ENCODE peak calls at places on chromosome 4, in six cellular contexts. One of them, this sample, is unnamed. For H3K36me3, the result is how much of the 10 kb centered on the place peaks cover.

GRCh38 chr4:86848732-86849617 is at the start of gene SLC10A6:
- DNase-seq in endodermal cell: peak
- DNase-seq in colonic mucosa: no peak
- DNase-seq in IMR-90: no peak
- DNase-seq in mammary epithelial cell: no peak
- DNase-seq in fibroblast of lung: no peak
- DNase-seq in this sample: no peak

GRCh38 chr4:118249890-118250289 is 102.9 kb downstream of the PRSS12 start:
- DNase-seq in endodermal cell: no peak
- DNase-seq in colonic mucosa: no peak
- DNase-seq in IMR-90: no peak
- DNase-seq in mammary epithelial cell: no peak
- DNase-seq in fibroblast of lung: no peak
- DNase-seq in this sample: no peak

GRCh38 chr4:145907827-145908226 is 30.8 kb downstream of the ZNF827 start:
- DNase-seq in endodermal cell: no peak
- DNase-seq in colonic mucosa: no peak
- DNase-seq in IMR-90: peak
- DNase-seq in mammary epithelial cell: no peak
- DNase-seq in fibroblast of lung: no peak
- DNase-seq in this sample: no peak

GRCh38 chr4:6556263-6556662 is 18.7 kb upstream of the MAN2B2 start:
- DNase-seq in endodermal cell: no peak
- DNase-seq in colonic mucosa: no peak
- DNase-seq in IMR-90: no peak
- DNase-seq in mammary epithelial cell: no peak
- DNase-seq in fibroblast of lung: no peak
- DNase-seq in this sample: no peak

GRCh38 chr4:109827672-109828071 is at the start of gene RRH:
- DNase-seq in endodermal cell: no peak
- DNase-seq in colonic mucosa: no peak
- DNase-seq in IMR-90: no peak
- DNase-seq in mammary epithelial cell: no peak
- DNase-seq in fibroblast of lung: no peak
- DNase-seq in this sample: no peak

GRCh38 chr4:77240469-77241066 is 83.6 kb downstream of the CCNG2 start:
- DNase-seq in endodermal cell: peak
- DNase-seq in colonic mucosa: peak
- DNase-seq in IMR-90: peak
- DNase-seq in mammary epithelial cell: peak
- DNase-seq in fibroblast of lung: peak
- DNase-seq in this sample: no peak

GRCh38 chr4:128810871-128811570 is 1.5 kb downstream of the JADE1 start:
- DNase-seq in endodermal cell: peak
- DNase-seq in colonic mucosa: peak
- DNase-seq in IMR-90: peak
- DNase-seq in mammary epithelial cell: peak
- DNase-seq in fibroblast of lung: peak
- DNase-seq in this sample: peak

GRCh38 chr4:13988347-13989265 is 361.1 kb upstream of the BOD1L1 start:
- DNase-seq in endodermal cell: no peak
- DNase-seq in colonic mucosa: peak
- DNase-seq in IMR-90: peak
- DNase-seq in mammary epithelial cell: peak
- DNase-seq in fibroblast of lung: peak
- DNase-seq in this sample: peak

GRCh38 chr4:94714761-94715160 is 43.0 kb upstream of the BMPR1B start:
- DNase-seq in endodermal cell: no peak
- DNase-seq in colonic mucosa: no peak
- DNase-seq in IMR-90: peak
- DNase-seq in mammary epithelial cell: no peak
- DNase-seq in fibroblast of lung: peak
- DNase-seq in this sample: no peak

GRCh38 chr4:85147481-85148076 is 181.1 kb upstream of the WDFY3 start:
- DNase-seq in endodermal cell: peak
- DNase-seq in colonic mucosa: peak
- DNase-seq in IMR-90: peak
- DNase-seq in mammary epithelial cell: peak
- DNase-seq in fibroblast of lung: peak
- DNase-seq in this sample: no peak

GRCh38 chr4:101693842-101694398 is 96.6 kb upstream of the BANK1 start:
- DNase-seq in endodermal cell: no peak
- DNase-seq in colonic mucosa: no peak
- DNase-seq in IMR-90: no peak
- DNase-seq in mammary epithelial cell: peak
- DNase-seq in fibroblast of lung: no peak
- DNase-seq in this sample: no peak

GRCh38 chr4:136939781-136940180 is 592.5 kb downstream of the PCDH18 start:
- DNase-seq in endodermal cell: no peak
- DNase-seq in colonic mucosa: no peak
- DNase-seq in IMR-90: no peak
- DNase-seq in mammary epithelial cell: no peak
- DNase-seq in fibroblast of lung: no peak
- DNase-seq in this sample: no peak

GRCh38 chr4:96354036-96354712 is 514.3 kb downstream of the PDHA2 start:
- DNase-seq in endodermal cell: no peak
- DNase-seq in colonic mucosa: no peak
- DNase-seq in IMR-90: no peak
- DNase-seq in mammary epithelial cell: no peak
- DNase-seq in fibroblast of lung: peak
- DNase-seq in this sample: no peak

GRCh38 chr4:146095091-146095690 is 80.3 kb upstream of the LSM6 start:
- DNase-seq in endodermal cell: peak
- DNase-seq in colonic mucosa: peak
- DNase-seq in IMR-90: peak
- DNase-seq in mammary epithelial cell: peak
- DNase-seq in fibroblast of lung: peak
- DNase-seq in this sample: no peak

GRCh38 chr4:122577808-122578781 is 42.8 kb downstream of the IL21 start:
- DNase-seq in endodermal cell: peak
- DNase-seq in colonic mucosa: peak
- DNase-seq in IMR-90: peak
- DNase-seq in mammary epithelial cell: peak
- DNase-seq in fibroblast of lung: peak
- DNase-seq in this sample: no peak

GRCh38 chr4:119652978-119653377 is 24.4 kb upstream of the PDE5A start:
- DNase-seq in endodermal cell: no peak
- DNase-seq in colonic mucosa: no peak
- DNase-seq in IMR-90: peak
- DNase-seq in mammary epithelial cell: no peak
- DNase-seq in fibroblast of lung: peak
- DNase-seq in this sample: no peak

GRCh38 chr4:79851625-79852304 is 221.3 kb downstream of the ANTXR2 start:
- DNase-seq in endodermal cell: no peak
- DNase-seq in colonic mucosa: no peak
- DNase-seq in IMR-90: peak
- DNase-seq in mammary epithelial cell: no peak
- DNase-seq in fibroblast of lung: peak
- DNase-seq in this sample: no peak

DNA sequence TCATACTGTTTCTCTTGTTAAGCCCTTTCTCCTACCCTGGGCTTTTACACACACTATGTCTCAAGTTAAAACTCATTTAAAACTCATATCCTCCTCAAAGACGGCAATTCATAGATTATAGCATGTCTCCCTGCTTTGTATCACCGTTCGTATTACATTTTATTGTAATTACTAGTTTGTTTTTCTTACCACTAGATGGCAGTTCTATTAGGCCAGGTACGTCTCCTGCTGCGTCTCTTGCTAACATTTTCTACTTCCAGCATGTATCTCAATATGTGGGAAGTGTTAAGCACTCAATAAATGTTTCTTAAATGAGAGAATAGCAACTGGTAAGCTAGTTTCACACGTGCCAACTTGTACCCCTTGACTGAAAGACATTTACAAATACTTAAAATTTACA is 450.3 kb upstream of the PCDH7 start:
- DNase-seq in endodermal cell: no peak
- DNase-seq in colonic mucosa: no peak
- DNase-seq in IMR-90: no peak
- DNase-seq in mammary epithelial cell: no peak
- DNase-seq in fibroblast of lung: no peak
- DNase-seq in this sample: no peak
- TF ChIP-seq CTCF in endodermal cell: peak
- TF ChIP-seq CTCF in colonic mucosa: no peak
- TF ChIP-seq CTCF in IMR-90: no peak
- TF ChIP-seq CTCF in mammary epithelial cell: peak
- TF ChIP-seq CTCF in fibroblast of lung: no peak
- TF ChIP-seq CTCF in this sample: no peak

GRCh38 chr4:954211-955020 is 19.0 kb downstream of the DGKQ start:
- DNase-seq in endodermal cell: no peak
- DNase-seq in colonic mucosa: peak
- DNase-seq in IMR-90: no peak
- DNase-seq in mammary epithelial cell: no peak
- DNase-seq in fibroblast of lung: no peak
- DNase-seq in this sample: no peak

GRCh38 chr4:951594-952468 is 19.6 kb downstream of the TMEM175 start:
- DNase-seq in endodermal cell: no peak
- DNase-seq in colonic mucosa: peak
- DNase-seq in IMR-90: no peak
- DNase-seq in mammary epithelial cell: no peak
- DNase-seq in fibroblast of lung: no peak
- DNase-seq in this sample: no peak

GRCh38 chr4:955161-955921 is 18.0 kb downstream of the DGKQ start:
- DNase-seq in endodermal cell: no peak
- DNase-seq in colonic mucosa: no peak
- DNase-seq in IMR-90: no peak
- DNase-seq in mammary epithelial cell: no peak
- DNase-seq in fibroblast of lung: no peak
- DNase-seq in this sample: no peak

GRCh38 chr4:952881-953573 is 20.3 kb downstream of the DGKQ start:
- DNase-seq in endodermal cell: peak
- DNase-seq in colonic mucosa: peak
- DNase-seq in IMR-90: no peak
- DNase-seq in mammary epithelial cell: no peak
- DNase-seq in fibroblast of lung: no peak
- DNase-seq in this sample: peak

DNA sequence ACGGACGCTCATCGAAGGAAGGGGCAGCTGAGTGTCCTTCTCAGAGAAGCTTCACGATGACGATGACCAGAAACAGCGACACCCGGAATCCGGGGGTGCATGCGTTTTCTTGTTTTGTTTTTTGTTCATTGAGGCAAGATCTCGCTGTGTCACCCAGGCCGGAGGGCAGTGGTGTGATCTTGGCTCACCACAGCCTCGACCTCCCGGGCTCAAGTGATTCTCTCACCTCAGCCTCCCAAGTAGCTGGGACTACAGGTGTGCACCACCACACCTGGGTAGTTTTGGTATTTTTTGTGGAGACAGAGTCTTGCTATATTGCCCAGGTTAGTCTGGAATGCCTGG is 19.8 kb downstream of the DGKQ start:
- DNase-seq in endodermal cell: no peak
- DNase-seq in colonic mucosa: peak
- DNase-seq in IMR-90: no peak
- DNase-seq in mammary epithelial cell: no peak
- DNase-seq in fibroblast of lung: no peak
- DNase-seq in this sample: no peak
- H3K36me3 ChIP-seq in endodermal cell: under half
- H3K36me3 ChIP-seq in colonic mucosa: under half
- H3K36me3 ChIP-seq in IMR-90: under half
- H3K36me3 ChIP-seq in mammary epithelial cell: under half
- H3K36me3 ChIP-seq in fibroblast of lung: under half
- H3K36me3 ChIP-seq in this sample: under half

GRCh38 chr4:73676881-73677323 is 56.7 kb upstream of the RASSF6 start:
- DNase-seq in endodermal cell: no peak
- DNase-seq in colonic mucosa: no peak
- DNase-seq in IMR-90: peak
- DNase-seq in mammary epithelial cell: peak
- DNase-seq in fibroblast of lung: peak
- DNase-seq in this sample: peak
- H3K27ac ChIP-seq in endodermal cell: no peak
- H3K27ac ChIP-seq in colonic mucosa: no peak
- H3K27ac ChIP-seq in IMR-90: no peak
- H3K27ac ChIP-seq in mammary epithelial cell: peak
- H3K27ac ChIP-seq in fibroblast of lung: no peak
- H3K27ac ChIP-seq in this sample: no peak

GRCh38 chr4:57018930-57019329 is 40.2 kb downstream of the POLR2B start:
- DNase-seq in endodermal cell: no peak
- DNase-seq in colonic mucosa: no peak
- DNase-seq in IMR-90: peak
- DNase-seq in mammary epithelial cell: no peak
- DNase-seq in fibroblast of lung: no peak
- DNase-seq in this sample: no peak
- TF ChIP-seq CTCF in endodermal cell: no peak
- TF ChIP-seq CTCF in colonic mucosa: no peak
- TF ChIP-seq CTCF in IMR-90: peak
- TF ChIP-seq CTCF in mammary epithelial cell: no peak
- TF ChIP-seq CTCF in fibroblast of lung: no peak
- TF ChIP-seq CTCF in this sample: no peak

DNA sequence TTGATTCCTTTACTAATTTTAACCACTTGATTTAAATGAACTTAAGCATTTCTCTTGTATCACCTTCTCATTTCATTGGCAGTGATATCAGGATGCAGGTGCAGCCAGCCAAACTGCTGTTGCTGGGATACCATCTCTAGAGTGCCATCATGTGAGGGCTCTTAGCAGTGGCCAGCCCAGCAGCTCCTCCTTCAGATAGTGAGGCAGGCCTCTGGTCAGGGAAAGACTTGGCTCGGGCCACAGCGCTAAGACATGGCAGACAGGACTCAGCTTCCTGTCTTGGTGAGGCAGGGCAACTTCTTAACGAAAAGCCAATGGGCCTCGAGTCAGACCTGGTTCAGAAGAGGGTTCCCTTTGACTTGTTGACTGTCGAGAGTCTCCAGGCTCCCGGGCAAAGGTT is 50.0 kb downstream of the NOP14 start:
- DNase-seq in endodermal cell: no peak
- DNase-seq in colonic mucosa: no peak
- DNase-seq in IMR-90: no peak
- DNase-seq in mammary epithelial cell: no peak
- DNase-seq in fibroblast of lung: no peak
- DNase-seq in this sample: no peak
- H3K36me3 ChIP-seq in endodermal cell: half or more
- H3K36me3 ChIP-seq in colonic mucosa: under half
- H3K36me3 ChIP-seq in IMR-90: half or more
- H3K36me3 ChIP-seq in mammary epithelial cell: under half
- H3K36me3 ChIP-seq in fibroblast of lung: under half
- H3K36me3 ChIP-seq in this sample: under half